ENCODE peak calls at places on chromosomes 11 and 22, in eight cellular contexts. I is PC-3; E is effector memory CD4-positive, alpha-beta T cell; V is CD8-positive, alpha-beta T cell; G is OCI-LY7; B is H1; Y is left ventricle myocardium inferior; W is fibroblast of lung. P is an unnamed sample. For H3K4me1, the result is how much of the 10 kb centered on the place peaks cover.

GRCh38 chr22:48089601-48090331 is 1327.3 kb downstream of the TBC1D22A start:
- DNase-seq in I (peak), E (no peak), V (no peak), G (no peak), B (no peak), Y (peak), W (peak), P (no peak)

GRCh38 chr22:31897842-31898241 is 46.5 kb upstream of the YWHAH start:
- DNase-seq in I (no peak), E (no peak), V (no peak), G (no peak), B (no peak), Y (no peak), W (no peak), P (no peak)

GRCh38 chr11:48109046-48109666 is 107.5 kb upstream of the OR4B1 start:
- DNase-seq in I (peak), E (no peak), V (peak), G (peak), B (no peak), Y (no peak), W (peak), P (no peak)

GRCh38 chr11:108890482-108891092 is 225.7 kb downstream of the DDX10 start:
- DNase-seq in I (no peak), E (no peak), V (no peak), G (no peak), B (no peak), Y (no peak), W (peak), P (no peak)

GRCh38 chr11:8757533-8757932 is 74.9 kb downstream of the RPL27A start:
- DNase-seq in I (no peak), E (no peak), V (no peak), G (no peak), B (no peak), Y (no peak), W (no peak), P (no peak)

GRCh38 chr11:44366741-44367140 is 56.8 kb upstream of the ALX4 start:
- DNase-seq in I (no peak), E (no peak), V (no peak), G (no peak), B (no peak), Y (no peak), W (no peak), P (no peak)

GRCh38 chr22:33038131-33038772 is 19.9 kb downstream of the SYN3 start:
- DNase-seq in I (no peak), E (no peak), V (no peak), G (no peak), B (no peak), Y (no peak), W (no peak), P (no peak)

GRCh38 chr22:20145832-20146223 is 5.0 kb downstream of the CCDC188 start:
- DNase-seq in I (no peak), E (no peak), V (no peak), G (no peak), B (no peak), Y (no peak), W (no peak), P (no peak)

GRCh38 chr11:63920126-63920869 is 3.3 kb upstream of the RCOR2 start:
- DNase-seq in I (no peak), E (no peak), V (no peak), G (no peak), B (no peak), Y (peak), W (peak), P (no peak)

GRCh38 chr11:70766901-70767300 is 368.6 kb downstream of the CTTN start:
- DNase-seq in I (no peak), E (no peak), V (no peak), G (no peak), B (no peak), Y (no peak), W (no peak), P (no peak)

GRCh38 chr11:117908959-117909610 is 20.1 kb downstream of the TMPRSS13 start:
- DNase-seq in I (no peak), E (no peak), V (no peak), G (no peak), B (no peak), Y (no peak), W (no peak), P (no peak)

GRCh38 chr11:93396356-93396755 is 65.8 kb downstream of the DEUP1 start:
- DNase-seq in I (no peak), E (no peak), V (no peak), G (no peak), B (no peak), Y (no peak), W (no peak), P (no peak)

GRCh38 chr22:34973926-34974325 is 92.0 kb upstream of the ISX start:
- DNase-seq in I (no peak), E (no peak), V (no peak), G (no peak), B (no peak), Y (no peak), W (no peak), P (no peak)

GRCh38 chr22:26889794-26890193 is 232.4 kb downstream of the MIAT start:
- DNase-seq in I (no peak), E (no peak), V (no peak), G (no peak), B (no peak), Y (no peak), W (no peak), P (no peak)

GRCh38 chr22:20536590-20537324 is 29.3 kb downstream of the MED15 start:
- DNase-seq in I (no peak), E (no peak), V (no peak), G (no peak), B (no peak), Y (peak), W (no peak), P (no peak)

GRCh38 chr11:12914401-12914912 is 94.7 kb upstream of the RASSF10 start:
- DNase-seq in I (peak), E (peak), V (no peak), G (peak), B (peak), Y (peak), W (peak), P (no peak)

GRCh38 chr11:13339196-13340153 is 61.9 kb downstream of the BMAL1 start:
- DNase-seq in I (peak), E (no peak), V (no peak), G (no peak), B (no peak), Y (no peak), W (peak), P (peak)

GRCh38 chr11:75476716-75477613 is 44.0 kb upstream of the KLHL35 start:
- DNase-seq in I (no peak), E (no peak), V (no peak), G (no peak), B (no peak), Y (peak), W (no peak), P (no peak)

GRCh38 chr22:43455861-43456260 is 44.0 kb downstream of the MPPED1 start:
- DNase-seq in I (no peak), E (no peak), V (no peak), G (no peak), B (no peak), Y (no peak), W (no peak), P (no peak)

GRCh38 chr11:60343094-60343704 is 16.1 kb downstream of the MS4A6E start:
- DNase-seq in I (peak), E (no peak), V (no peak), G (peak), B (no peak), Y (no peak), W (peak), P (no peak)

GRCh38 chr11:33772300-33772699 is 2.0 kb downstream of the FBXO3 start:
- DNase-seq in I (peak), E (no peak), V (no peak), G (no peak), B (no peak), Y (no peak), W (no peak), P (no peak)

GRCh38 chr11:102564110-102564509 is 33.6 kb upstream of the MMP7 start:
- DNase-seq in I (peak), E (no peak), V (no peak), G (no peak), B (no peak), Y (no peak), W (peak), P (peak)

GRCh38 chr11:18408558-18409242 is 3.4 kb upstream of the LDHC start:
- DNase-seq in I (peak), E (no peak), V (no peak), G (peak), B (no peak), Y (no peak), W (no peak), P (no peak)

GRCh38 chr11:112175596-112175947 is 260 bp downstream of the BCO2 start:
- DNase-seq in I (no peak), E (no peak), V (no peak), G (no peak), B (no peak), Y (no peak), W (no peak), P (no peak)

GRCh38 chr11:69567951-69568808 is 72.8 kb upstream of the CCND1 start:
- DNase-seq in I (no peak), E (no peak), V (no peak), G (no peak), B (no peak), Y (no peak), W (no peak), P (no peak)

GRCh38 chr22:42585096-42585495 is 29.6 kb downstream of the POLDIP3 start:
- DNase-seq in I (no peak), E (no peak), V (no peak), G (no peak), B (no peak), Y (no peak), W (no peak), P (no peak)

GRCh38 chr22:36678477-36678876 is 25.1 kb downstream of the CACNG2 start:
- DNase-seq in I (no peak), E (no peak), V (no peak), G (no peak), B (no peak), Y (no peak), W (no peak), P (no peak)

GRCh38 chr11:69304686-69305085 is 10.7 kb downstream of the MYEOV start:
- DNase-seq in I (no peak), E (no peak), V (no peak), G (no peak), B (no peak), Y (no peak), W (no peak), P (no peak)

GRCh38 chr22:44634426-44635321 is 67.3 kb upstream of the PRR5 start:
- DNase-seq in I (no peak), E (no peak), V (no peak), G (no peak), B (no peak), Y (no peak), W (no peak), P (no peak)

GRCh38 chr22:23380911-23381310 is 199.2 kb downstream of the IGLL1 start:
- DNase-seq in I (no peak), E (no peak), V (no peak), G (no peak), B (no peak), Y (no peak), W (no peak), P (no peak)

GRCh38 chr11:20125927-20126326 is 34.3 kb downstream of the DBX1 start:
- DNase-seq in I (peak), E (no peak), V (no peak), G (no peak), B (no peak), Y (no peak), W (peak), P (no peak)

GRCh38 chr11:27403195-27403594 is 40.2 kb upstream of the CCDC34 start:
- DNase-seq in I (no peak), E (no peak), V (no peak), G (no peak), B (no peak), Y (no peak), W (no peak), P (no peak)
- H3K4me1 ChIP-seq in I (under half), E (under half), V (under half), G (under half), B (under half), Y (under half), W (under half), P (under half)

GRCh38 chr11:85810521-85810870 is 445 bp downstream of the SYTL2 start:
- DNase-seq in I (no peak), E (no peak), V (no peak), G (no peak), B (no peak), Y (no peak), W (no peak), P (no peak)
- H3K27ac ChIP-seq in I (peak), E (peak), V (peak), G (no peak), B (no peak), Y (peak), W (no peak), P (peak)

GRCh38 chr11:78957481-78958245 is 383.0 kb upstream of the NARS2 start:
- DNase-seq in I (peak), E (no peak), V (no peak), G (no peak), B (no peak), Y (no peak), W (peak), P (no peak)

GRCh38 chr11:78952866-78953265 is 378.2 kb upstream of the NARS2 start:
- DNase-seq in I (no peak), E (no peak), V (no peak), G (no peak), B (no peak), Y (no peak), W (no peak), P (no peak)

GRCh38 chr11:78952188-78952587 is 377.5 kb upstream of the NARS2 start:
- DNase-seq in I (no peak), E (no peak), V (no peak), G (no peak), B (no peak), Y (no peak), W (no peak), P (no peak)

GRCh38 chr11:78949976-78950690 is 375.5 kb upstream of the NARS2 start:
- DNase-seq in I (no peak), E (no peak), V (no peak), G (no peak), B (no peak), Y (no peak), W (no peak), P (no peak)

DNA sequence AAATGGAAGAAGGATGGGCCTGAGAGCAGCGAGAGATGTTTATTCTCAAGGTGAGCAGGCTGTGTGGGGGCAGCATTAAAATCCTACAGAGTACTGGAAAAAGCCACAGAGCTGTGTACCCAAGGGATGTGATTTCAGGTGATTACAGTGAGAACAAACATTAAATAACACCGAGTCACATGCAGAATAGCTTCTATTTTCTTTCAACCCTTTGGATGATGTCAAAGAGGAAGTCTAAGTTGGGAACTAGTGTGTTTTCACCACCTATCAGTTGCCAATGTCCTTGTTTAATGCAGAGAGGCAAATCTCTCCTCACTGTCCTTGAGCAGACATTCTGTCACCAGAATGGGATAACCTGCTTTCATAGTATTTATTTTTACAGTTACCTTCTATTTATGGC is 379.6 kb upstream of the NARS2 start:
- DNase-seq in I (peak), E (no peak), V (no peak), G (no peak), B (no peak), Y (no peak), W (no peak), P (no peak)
- H3K4me3 ChIP-seq in I (no peak), E (no peak), V (no peak), G (no peak), B (no peak), Y (no peak), W (no peak), P (no peak)

DNA sequence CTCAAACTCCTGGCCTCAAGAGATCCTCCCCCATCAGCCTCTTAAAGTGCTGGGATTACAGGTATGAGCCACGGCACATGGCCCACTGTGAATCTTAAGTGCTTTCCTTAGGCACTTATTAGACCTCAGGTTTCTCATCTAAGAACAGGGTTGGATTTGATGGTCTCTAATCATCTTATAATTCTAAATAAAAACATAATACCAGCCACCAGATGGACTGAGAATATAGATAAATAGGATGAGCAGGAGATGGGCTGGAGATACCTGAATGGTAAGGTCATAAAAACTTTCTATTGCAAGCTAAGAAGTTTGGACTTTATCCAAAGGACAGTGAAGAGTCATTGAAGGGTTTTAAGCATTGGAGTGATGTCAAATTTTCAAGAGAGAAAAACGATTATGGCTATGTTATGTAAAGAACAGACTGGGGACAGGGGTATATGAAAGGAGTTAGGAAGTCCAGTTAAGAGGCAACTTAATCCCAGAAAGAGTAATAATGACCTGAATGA is 85.2 kb downstream of the RELT start:
- DNase-seq in I (no peak), E (no peak), V (no peak), G (no peak), B (no peak), Y (no peak), W (no peak), P (no peak)
- H3K4me1 ChIP-seq in I (under half), E (under half), V (under half), G (under half), B (under half), Y (half or more), W (under half), P (under half)

GRCh38 chr11:16356751-16357365 is 512 bp upstream of the SOX6 start:
- DNase-seq in I (no peak), E (no peak), V (no peak), G (no peak), B (no peak), Y (peak), W (peak), P (no peak)

GRCh38 chr11:16356057-16356750 is at the start of gene SOX6:
- DNase-seq in I (no peak), E (no peak), V (no peak), G (no peak), B (no peak), Y (no peak), W (peak), P (no peak)

GRCh38 chr11:16358726-16359125 is 2.4 kb upstream of the SOX6 start:
- DNase-seq in I (no peak), E (no peak), V (no peak), G (no peak), B (no peak), Y (no peak), W (no peak), P (no peak)

GRCh38 chr11:16359369-16359768 is 3.0 kb upstream of the SOX6 start:
- DNase-seq in I (no peak), E (no peak), V (no peak), G (no peak), B (no peak), Y (no peak), W (no peak), P (no peak)

DNA sequence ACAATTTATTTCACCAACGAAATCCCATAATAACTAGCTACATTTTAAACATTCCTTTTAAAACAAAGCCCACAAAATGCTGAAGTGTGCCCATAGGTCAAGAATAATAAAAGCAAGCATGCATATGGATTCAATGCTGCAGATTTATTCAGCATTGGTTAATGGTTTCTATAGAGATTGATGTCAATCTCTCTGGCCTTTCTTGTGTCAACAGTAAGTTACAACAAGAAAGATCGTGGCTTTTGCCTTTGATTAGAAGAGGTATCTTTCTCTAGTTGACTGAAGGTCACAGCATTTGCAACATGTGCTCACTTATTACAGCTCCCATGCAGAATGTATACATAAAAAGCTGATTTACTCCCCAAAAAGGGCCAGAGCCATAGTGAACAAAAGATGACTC is 1.4 kb upstream of the SOX6 start:
- DNase-seq in I (no peak), E (no peak), V (no peak), G (no peak), B (no peak), Y (no peak), W (no peak), P (no peak)
- H3K27ac ChIP-seq in I (no peak), E (no peak), V (no peak), G (no peak), B (no peak), Y (no peak), W (no peak), P (no peak)